ENCODE peak calls at places on chromosomes 13 and 19, in five cellular contexts. A is endothelial cell; J is SK-MEL-5; G is NCI-H460; W is activated CD8-positive, alpha-beta T cell treated with anti-CD3 and anti-CD28 coated beads for 36 hours. D is an unnamed sample.

GRCh38 chr19:43290568-43291359 is 21.4 kb upstream of the PSG9 start:
- DNase-seq in A (peak), J (no peak), G (no peak), W (peak), D (no peak)

GRCh38 chr13:30142502-30143211 is 164.7 kb downstream of the KATNAL1 start:
- DNase-seq in A (no peak), J (peak), G (no peak), W (peak), D (no peak)

GRCh38 chr13:46146898-46147297 is 35.1 kb downstream of the LCP1 start:
- DNase-seq in A (peak), J (peak), G (no peak), W (no peak), D (no peak)

GRCh38 chr19:47243364-47243775 is 12.4 kb upstream of the BBC3 start:
- DNase-seq in A (no peak), J (no peak), G (no peak), W (no peak), D (no peak)

GRCh38 chr19:56566904-56567273 is 379 bp upstream of the ZNF470 start:
- DNase-seq in A (peak), J (peak), G (peak), W (peak), D (no peak)

GRCh38 chr13:107665926-107666458 is 549.3 kb downstream of the LIG4 start:
- DNase-seq in A (no peak), J (no peak), G (no peak), W (no peak), D (no peak)

GRCh38 chr19:39053276-39054090 is 21.1 kb upstream of the FBXO27 start:
- DNase-seq in A (no peak), J (no peak), G (no peak), W (no peak), D (no peak)

GRCh38 chr13:113411216-113412023 is 41.9 kb downstream of the ADPRHL1 start:
- DNase-seq in A (no peak), J (no peak), G (no peak), W (no peak), D (no peak)

GRCh38 chr13:101552797-101553196 is 100.3 kb downstream of the ITGBL1 start:
- DNase-seq in A (no peak), J (no peak), G (no peak), W (no peak), D (no peak)

GRCh38 chr19:8506402-8506957 is 4.0 kb upstream of the PRAM1 start:
- DNase-seq in A (no peak), J (no peak), G (no peak), W (no peak), D (no peak)

GRCh38 chr13:83048419-83048818 is 833.9 kb downstream of the SLITRK1 start:
- DNase-seq in A (no peak), J (no peak), G (no peak), W (no peak), D (no peak)

GRCh38 chr19:13228561-13228960 is 78.3 kb downstream of the IER2 start:
- DNase-seq in A (no peak), J (peak), G (no peak), W (no peak), D (no peak)

GRCh38 chr13:114108894-114109293 is 23.5 kb downstream of the RASA3 start:
- DNase-seq in A (no peak), J (no peak), G (no peak), W (no peak), D (no peak)

GRCh38 chr19:47107201-47107952 is 6.2 kb downstream of the ZC3H4 start:
- DNase-seq in A (no peak), J (no peak), G (peak), W (peak), D (no peak)

GRCh38 chr13:106507560-106508274 is 27.7 kb downstream of the EFNB2 start:
- DNase-seq in A (no peak), J (peak), G (peak), W (peak), D (no peak)

GRCh38 chr19:50315773-50316448 is 13.3 kb downstream of the KCNC3 start:
- DNase-seq in A (no peak), J (peak), G (no peak), W (peak), D (no peak)

GRCh38 chr19:43474986-43475705 is 9.7 kb upstream of the LYPD3 start:
- DNase-seq in A (peak), J (peak), G (peak), W (peak), D (no peak)

GRCh38 chr19:995051-995827 is 5.0 kb upstream of the GRIN3B start:
- DNase-seq in A (no peak), J (no peak), G (no peak), W (no peak), D (no peak)

GRCh38 chr13:54196684-54197083 is 1168.1 kb downstream of the OLFM4 start:
- DNase-seq in A (no peak), J (no peak), G (no peak), W (no peak), D (no peak)

GRCh38 chr13:20136781-20137703 is 23.8 kb downstream of the GJA3 start:
- DNase-seq in A (peak), J (no peak), G (no peak), W (peak), D (no peak)

GRCh38 chr19:10454267-10454666 is 33.9 kb downstream of the PDE4A start:
- DNase-seq in A (no peak), J (peak), G (no peak), W (no peak), D (peak)

GRCh38 chr13:33183431-33184130 is 102.0 kb downstream of the STARD13 start:
- DNase-seq in A (no peak), J (no peak), G (no peak), W (no peak), D (no peak)

GRCh38 chr13:113410472-113411201 is 42.7 kb downstream of the ADPRHL1 start:
- DNase-seq in A (no peak), J (no peak), G (no peak), W (peak), D (no peak)

GRCh38 chr13:26011996-26012688 is 39.7 kb downstream of the SHISA2 start:
- DNase-seq in A (no peak), J (no peak), G (no peak), W (peak), D (no peak)

GRCh38 chr19:46376241-46377153 is 29.6 kb downstream of the PPP5C start:
- DNase-seq in A (no peak), J (no peak), G (no peak), W (no peak), D (no peak)

GRCh38 chr13:94431987-94432386 is 47.5 kb downstream of the DCT start:
- DNase-seq in A (no peak), J (peak), G (no peak), W (peak), D (no peak)

GRCh38 chr19:38707512-38708114 is 36.7 kb downstream of the CAPN12 start:
- DNase-seq in A (no peak), J (no peak), G (no peak), W (no peak), D (no peak)